ENCODE peak calls at places on chromosomes 5 and 9, in seven cellular contexts. Y is sigmoid colon, I is prostate gland, W is uterus, X is stomach, J is esophagus squamous epithelium, F is heart left ventricle. A is an unnamed sample.
A peak's percentile ranks its signal among the peaks of the same experiment; 100 is the strongest.

GRCh38 chr5:96516631-96517071 is 83.6 kb upstream of the PCSK1 start:
- DNase-seq in W (no peak), X (no peak), Y (no peak), F (no peak), I (no peak), J (no peak), A (no peak)

GRCh38 chr5:69512740-69513260 is 20.2 kb downstream of the OCLN start:
- DNase-seq in Y (no peak), F (no peak), I (no peak), W (no peak), X (no peak), J (no peak), A (no peak)

GRCh38 chr5:147935032-147935431 is 28.7 kb upstream of the C5orf46 start:
- DNase-seq in F (no peak), X (no peak), Y (no peak), I (peak; percentile 21), J (no peak), W (no peak), A (no peak)

GRCh38 chr9:113322671-113323070 is 17.4 kb downstream of the WDR31 start:
- DNase-seq in Y (no peak), I (no peak), W (no peak), J (no peak), F (no peak), X (no peak), A (no peak)

GRCh38 chr5:127898551-127899213 is 184.9 kb upstream of the SLC12A2 start:
- DNase-seq in X (no peak), W (no peak), Y (no peak), J (no peak), F (no peak), I (no peak), A (no peak)

GRCh38 chr9:120544441-120544840 is 35.5 kb downstream of the CDK5RAP2 start:
- DNase-seq in Y (no peak), X (no peak), W (no peak), F (no peak), J (no peak), I (no peak), A (no peak)

GRCh38 chr5:76684012-76684731 is 31.8 kb upstream of the F2R start:
- DNase-seq in W (no peak), J (no peak), X (no peak), I (no peak), Y (no peak), F (no peak), A (no peak)

GRCh38 chr5:131393498-131393968 is 129.7 kb downstream of the CDC42SE2 start:
- DNase-seq in F (no peak), I (no peak), J (no peak), Y (no peak), W (no peak), X (no peak), A (no peak)

GRCh38 chr5:144915452-144915851 is 744.8 kb downstream of the KCTD16 start:
- DNase-seq in I (no peak), W (no peak), F (no peak), J (no peak), X (no peak), Y (no peak), A (no peak)

GRCh38 chr5:65213921-65214525 is 267.7 kb downstream of the ADAMTS6 start:
- DNase-seq in X (no peak), W (no peak), I (no peak), F (no peak), J (no peak), Y (no peak), A (no peak)

GRCh38 chr5:96150007-96150406 is 188.4 kb upstream of the ELL2 start:
- DNase-seq in W (no peak), J (no peak), Y (no peak), X (no peak), I (peak; percentile 38), F (no peak), A (no peak)

GRCh38 chr5:9519537-9519936 is 26.3 kb downstream of the SEMA5A start:
- DNase-seq in Y (no peak), X (no peak), F (no peak), W (peak; percentile 42), I (no peak), J (no peak), A (no peak)

GRCh38 chr5:80959138-80959537 is 1.0 kb upstream of the RASGRF2 start:
- DNase-seq in W (no peak), J (no peak), X (no peak), I (no peak), F (no peak), Y (no peak), A (no peak)

GRCh38 chr9:113156880-113157279 is 6.1 kb downstream of the SLC31A2 start:
- DNase-seq in X (no peak), J (no peak), I (no peak), W (no peak), Y (no peak), F (no peak), A (no peak)

GRCh38 chr5:168578506-168579205 is 512 bp downstream of the PANK3 start:
- DNase-seq in F (no peak), X (no peak), W (no peak), I (no peak), J (peak; percentile 40), Y (peak; percentile 63), A (no peak)

GRCh38 chr5:127243011-127243410 is 47.6 kb upstream of the MEGF10 start:
- DNase-seq in W (no peak), Y (no peak), I (no peak), J (no peak), X (no peak), F (no peak), A (no peak)

GRCh38 chr5:178104492-178104891 is 8.8 kb upstream of the N4BP3 start:
- DNase-seq in Y (no peak), W (no peak), F (peak; percentile 40), X (peak; percentile 78), J (no peak), I (peak; percentile 43), A (no peak)

GRCh38 chr5:1374680-1375055 is 29.8 kb upstream of the CLPTM1L start:
- DNase-seq in I (no peak), W (no peak), X (no peak), Y (no peak), J (no peak), F (no peak), A (no peak)

GRCh38 chr5:15106530-15107283 is 235.1 kb upstream of the ANKH start:
- DNase-seq in Y (no peak), J (no peak), W (no peak), F (no peak), I (no peak), X (no peak), A (no peak)

GRCh38 chr5:176486189-176486757 is 38.1 kb downstream of the FAF2 start:
- DNase-seq in W (no peak), F (no peak), Y (no peak), I (no peak), X (no peak), J (no peak), A (no peak)

GRCh38 chr5:16700081-16700480 is 83.3 kb upstream of the RETREG1 start:
- DNase-seq in Y (no peak), F (no peak), I (no peak), J (no peak), X (no peak), W (no peak), A (no peak)

GRCh38 chr9:126510564-126510963 is 103.2 kb upstream of the LMX1B start:
- DNase-seq in J (no peak), Y (peak; percentile 37), F (no peak), W (no peak), X (no peak), I (no peak), A (peak; percentile 27)

GRCh38 chr9:18666348-18666747 is 192.4 kb downstream of the ADAMTSL1 start:
- DNase-seq in I (no peak), F (no peak), X (no peak), Y (no peak), J (no peak), W (no peak), A (no peak)

GRCh38 chr9:18662320-18662719 is 188.4 kb downstream of the ADAMTSL1 start:
- DNase-seq in F (no peak), J (no peak), I (no peak), Y (no peak), X (no peak), W (no peak), A (no peak)

GRCh38 chr9:18668944-18669343 is 195.0 kb downstream of the ADAMTSL1 start:
- DNase-seq in F (no peak), Y (no peak), W (no peak), I (peak; percentile 20), J (no peak), X (peak; percentile 32), A (no peak)

GRCh38 chr9:18665947-18666346 is 192.0 kb downstream of the ADAMTSL1 start:
- DNase-seq in F (no peak), X (no peak), W (no peak), Y (no peak), J (no peak), I (no peak), A (no peak)

GRCh38 chr9:18666987-18667772 is 193.2 kb downstream of the ADAMTSL1 start:
- DNase-seq in J (no peak), I (no peak), W (no peak), F (no peak), X (no peak), Y (no peak), A (no peak)
- H3K36me3 ChIP-seq in J (no peaks in the 10 kb centered on the region), I (no peaks in the 10 kb centered on the region), W (no peaks in the 10 kb centered on the region), F (no peaks in the 10 kb centered on the region), X (no peaks in the 10 kb centered on the region), Y (no peaks in the 10 kb centered on the region), A (no peaks in the 10 kb centered on the region)

GRCh38 chr5:6080930-6081726 is 297.2 kb downstream of the MED10 start:
- DNase-seq in W (no peak), X (no peak), J (no peak), F (no peak), Y (no peak), I (no peak), A (no peak)

GRCh38 chr5:6082685-6083084 is 295.7 kb downstream of the MED10 start:
- DNase-seq in I (no peak), W (no peak), Y (no peak), X (no peak), J (no peak), F (no peak), A (no peak)

GRCh38 chr5:6085461-6085860 is 292.9 kb downstream of the MED10 start:
- DNase-seq in I (no peak), J (no peak), F (no peak), X (no peak), W (no peak), Y (no peak), A (no peak)

GRCh38 chr5:6081727-6082210 is 296.6 kb downstream of the MED10 start:
- DNase-seq in W (no peak), Y (no peak), F (no peak), I (no peak), X (no peak), J (no peak), A (no peak)

GRCh38 chr5:6083311-6083941 is 294.9 kb downstream of the MED10 start:
- DNase-seq in F (no peak), Y (no peak), X (no peak), J (no peak), I (no peak), W (no peak), A (no peak)
- TF ChIP-seq CTCF in F (no peak), Y (no peak), X (no peak), J (no peak), I (no peak), W (no peak), A (no peak)

GRCh38 chr9:135648494-135649410 is 9.4 kb upstream of the GLT6D1 start:
- DNase-seq in I (no peak), W (no peak), F (no peak), X (no peak), J (no peak), Y (no peak), A (no peak)
- TF ChIP-seq POLR2A in I (no peak), W (no peak), F (no peak), X (no peak), J (no peak), Y (no peak), A (no peak)

GRCh38 chr9:35712762-35713400 is 19.1 kb downstream of the TLN1 start:
- DNase-seq in J (no peak), F (no peak), X (no peak), Y (peak; percentile 64), W (no peak), I (no peak), A (no peak)
- H3K36me3 ChIP-seq in J (peaks cover 81% of the 10 kb centered on the region), F (peaks cover 100% of the 10 kb centered on the region), X (peaks cover 100% of the 10 kb centered on the region), Y (peaks cover 85% of the 10 kb centered on the region), W (no peaks in the 10 kb centered on the region), I (peaks cover 54% of the 10 kb centered on the region), A (peaks cover 93% of the 10 kb centered on the region)

A was measured in Peyer's patch.